ENCODE peak calls at places on chromosomes 6 and 20, in nine cellular contexts. H, R, Z, L, J, I, D, A and S are unnamed samples.
A peak's percentile ranks its signal among the peaks of the same experiment; 100 is the strongest.

GRCh38 chr6:160995271-160995670 is 3.7 kb downstream of the MAP3K4 start:
- DNase-seq in H (no peak), R (no peak), Z (no peak), L (no peak), J (no peak), I (no peak), D (no peak), A (no peak), S (no peak)

GRCh38 chr6:122719176-122719575 is 60.3 kb upstream of the FABP7 start:
- DNase-seq in H (no peak), R (no peak), Z (no peak), L (no peak), J (no peak), I (no peak), D (no peak), A (no peak), S (no peak)

GRCh38 chr20:48683467-48684175 is 144.2 kb downstream of the PREX1 start:
- DNase-seq in H (no peak), R (no peak), Z (no peak), L (no peak), J (no peak), I (no peak), D (no peak), A (no peak), S (no peak)

GRCh38 chr6:124822118-124822746 is 140.0 kb upstream of the RNF217 start:
- DNase-seq in H (no peak), R (no peak), Z (no peak), L (no peak), J (no peak), I (no peak), D (no peak), A (no peak), S (no peak)

GRCh38 chr20:53322651-53323050 is 271.0 kb downstream of the ZNF217 start:
- DNase-seq in H (no peak), R (no peak), Z (no peak), L (no peak), J (no peak), I (no peak), D (no peak), A (no peak), S (no peak)

GRCh38 chr20:41865938-41866337 is 247.8 kb upstream of the CHD6 start:
- DNase-seq in H (no peak), R (no peak), Z (no peak), L (no peak), J (no peak), I (no peak), D (no peak), A (no peak), S (no peak)

GRCh38 chr6:145903356-145904102 is 60.6 kb downstream of the SHPRH start:
- DNase-seq in H (no peak), R (no peak), Z (no peak), L (no peak), J (no peak), I (no peak), D (no peak), A (peak; percentile 69), S (no peak)

GRCh38 chr6:125114248-125114858 is 39.2 kb upstream of the TPD52L1 start:
- DNase-seq in H (peak; percentile 78), R (peak; percentile 72), Z (peak; percentile 43), L (peak; percentile 55), J (peak; percentile 68), I (peak; percentile 30), D (no peak), A (peak; percentile 43), S (peak; percentile 35)

GRCh38 chr6:158500016-158500735 is 59.7 kb upstream of the TMEM181 start:
- DNase-seq in H (no peak), R (no peak), Z (no peak), L (no peak), J (no peak), I (no peak), D (no peak), A (no peak), S (no peak)

GRCh38 chr6:102571236-102571908 is 1177.9 kb downstream of the GRIK2 start:
- DNase-seq in H (no peak), R (no peak), Z (no peak), L (no peak), J (no peak), I (no peak), D (no peak), A (no peak), S (no peak)

GRCh38 chr6:22590423-22590822 is 21.1 kb downstream of the HDGFL1 start:
- DNase-seq in H (no peak), R (no peak), Z (no peak), L (no peak), J (no peak), I (peak; percentile 39), D (no peak), A (no peak), S (no peak)

GRCh38 chr20:63031251-63032014 is 24.7 kb upstream of the BHLHE23 start:
- DNase-seq in H (no peak), R (no peak), Z (no peak), L (no peak), J (no peak), I (no peak), D (no peak), A (no peak), S (no peak)

GRCh38 chr6:163513570-163514166 is 99.2 kb downstream of the QKI start:
- DNase-seq in H (peak; percentile 71), R (no peak), Z (no peak), L (no peak), J (peak; percentile 48), I (no peak), D (no peak), A (no peak), S (no peak)

GRCh38 chr6:53294095-53294494 is 54.7 kb downstream of the ELOVL5 start:
- DNase-seq in H (no peak), R (no peak), Z (no peak), L (peak; percentile 4), J (no peak), I (peak; percentile 60), D (no peak), A (peak; percentile 31), S (no peak)

GRCh38 chr6:51619042-51619799 is 468.2 kb downstream of the PKHD1 start:
- DNase-seq in H (no peak), R (no peak), Z (no peak), L (no peak), J (peak; percentile 64), I (no peak), D (no peak), A (no peak), S (no peak)

GRCh38 chr6:159102373-159103160 is 57.8 kb upstream of the TAGAP start:
- DNase-seq in H (no peak), R (no peak), Z (no peak), L (no peak), J (no peak), I (no peak), D (no peak), A (no peak), S (no peak)

GRCh38 chr6:132919476-132919875 is 105.1 kb downstream of the RPS12 start:
- DNase-seq in H (no peak), R (peak; percentile 86), Z (peak; percentile 32), L (no peak), J (peak; percentile 60), I (no peak), D (no peak), A (no peak), S (no peak)
- TF ChIP-seq POLR2AphosphoS5 in H (no peak), R (no peak), Z (no peak), L (no peak), J (no peak), I (no peak), D (no peak), A (no peak), S (no peak)

DNA sequence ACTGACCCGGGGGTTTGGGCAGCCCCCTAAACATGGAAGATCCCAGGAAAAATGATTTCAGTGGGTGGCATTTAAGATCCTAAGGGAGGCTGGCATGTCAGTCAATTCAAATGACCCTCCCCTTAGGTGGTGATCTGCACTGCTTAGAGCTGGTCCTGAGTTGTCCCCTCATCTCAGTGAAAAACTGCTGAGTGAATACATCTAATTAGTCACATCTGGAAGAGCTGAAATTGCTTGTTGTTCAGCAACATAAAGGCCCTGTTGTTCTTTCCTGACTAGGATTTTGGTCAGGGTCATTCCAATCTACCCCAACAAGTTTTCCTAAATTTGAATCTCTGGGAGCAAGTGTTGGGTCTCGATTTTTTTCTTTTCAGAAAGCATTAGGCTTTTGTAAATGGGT is 126.4 kb downstream of the LCA5 start:
- DNase-seq in H (no peak), R (no peak), Z (no peak), L (no peak), J (no peak), I (peak; percentile 12), D (no peak), A (no peak), S (no peak)
- H3K4me3 ChIP-seq in H (no peak overlapping the region), R (no peak overlapping the region), Z (no peak overlapping the region), L (no peak overlapping the region), J (no peak overlapping the region), I (no peak overlapping the region), D (no peak overlapping the region), A (no peak overlapping the region), S (no peak overlapping the region)

GRCh38 chr6:3766219-3766618 is 14.7 kb upstream of the PXDC1 start:
- DNase-seq in H (no peak), R (no peak), Z (no peak), L (no peak), J (no peak), I (peak; percentile 63), D (no peak), A (no peak), S (peak; percentile 40)

GRCh38 chr6:3764516-3765333 is 13.2 kb upstream of the PXDC1 start:
- DNase-seq in H (no peak), R (no peak), Z (no peak), L (no peak), J (no peak), I (no peak), D (no peak), A (no peak), S (no peak)

GRCh38 chr6:3762852-3763251 is 11.3 kb upstream of the PXDC1 start:
- DNase-seq in H (no peak), R (no peak), Z (no peak), L (no peak), J (no peak), I (no peak), D (no peak), A (no peak), S (no peak)

GRCh38 chr6:3762359-3762758 is 10.8 kb upstream of the PXDC1 start:
- DNase-seq in H (no peak), R (no peak), Z (no peak), L (no peak), J (no peak), I (no peak), D (no peak), A (no peak), S (no peak)

GRCh38 chr6:3765415-3765814 is 13.9 kb upstream of the PXDC1 start:
- DNase-seq in H (no peak), R (no peak), Z (no peak), L (no peak), J (no peak), I (no peak), D (no peak), A (no peak), S (no peak)
- H3K27ac ChIP-seq in H (no peak overlapping the region), R (no peak overlapping the region), Z (no peak overlapping the region), L (no peak overlapping the region), J (no peak overlapping the region), I (no peak overlapping the region), D (no peak overlapping the region), A (no peak overlapping the region), S (no peak overlapping the region)

DNA sequence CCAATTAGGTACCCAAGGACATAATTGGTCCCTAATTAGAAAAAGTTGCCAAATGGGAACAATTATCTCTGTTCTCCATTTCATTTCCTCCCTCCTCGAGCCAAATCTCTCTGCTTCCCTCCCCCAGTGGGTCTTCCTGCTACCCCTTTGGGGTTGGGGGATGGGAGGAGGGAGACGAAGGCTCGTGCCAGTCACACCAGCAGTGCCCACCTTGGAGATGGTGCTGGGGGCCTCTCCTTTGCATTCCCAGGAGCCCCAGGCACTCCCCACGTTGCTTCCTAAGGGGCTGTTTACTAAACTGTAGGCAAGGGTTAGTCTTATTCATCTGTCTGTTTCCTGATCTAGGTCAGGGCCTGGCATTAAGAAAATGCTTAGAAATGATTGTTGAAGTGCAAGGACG is 33.1 kb downstream of the MDFI start:
- DNase-seq in H (no peak), R (no peak), Z (no peak), L (no peak), J (no peak), I (no peak), D (no peak), A (no peak), S (no peak)
- TF ChIP-seq POLR2AphosphoS5 in H (no peak), R (no peak), Z (no peak), L (no peak), J (no peak), I (no peak), D (no peak), A (no peak), S (no peak)